ENCODE peak calls at places on chromosome 13, in six cellular contexts. F is glutamatergic neuron, P is heart right ventricle, Z is cardiac muscle cell, K is AG04450, M is bronchial epithelial cell. A is an unnamed sample.

GRCh38 chr13:44373601-44374347 is at the start of gene SERP2:
- DNase-seq in F (peak), Z (peak), M (no peak), K (no peak), P (peak), A (no peak)

GRCh38 chr13:97256343-97256783 is 34.2 kb downstream of the MBNL2 start:
- DNase-seq in K (peak), M (peak), Z (no peak), P (no peak), F (no peak), A (no peak)

GRCh38 chr13:77310579-77311279 is 16.2 kb downstream of the MYCBP2 start:
- DNase-seq in K (no peak), F (no peak), Z (no peak), P (no peak), M (no peak), A (no peak)

GRCh38 chr13:59843040-59843439 is 320.7 kb downstream of the DIAPH3 start:
- DNase-seq in M (peak), F (no peak), Z (no peak), K (no peak), P (no peak), A (no peak)

GRCh38 chr13:42548731-42549554 is 25.0 kb upstream of the TNFSF11 start:
- DNase-seq in F (no peak), P (no peak), K (no peak), M (no peak), Z (no peak), A (peak)

GRCh38 chr13:91362908-91363307 is 15.4 kb downstream of the MIR17HG start:
- DNase-seq in M (no peak), F (no peak), Z (no peak), K (no peak), P (no peak), A (no peak)

GRCh38 chr13:106468207-106468606 is 67.3 kb downstream of the EFNB2 start:
- DNase-seq in M (no peak), K (no peak), Z (no peak), F (no peak), P (peak), A (no peak)

GRCh38 chr13:62432295-62432694 is 1016.6 kb upstream of the PCDH20 start:
- DNase-seq in Z (no peak), P (no peak), M (no peak), F (no peak), K (no peak), A (no peak)

GRCh38 chr13:110520431-110521295 is 40.9 kb downstream of the RAB20 start:
- DNase-seq in M (no peak), F (no peak), K (peak), P (peak), Z (no peak), A (no peak)
- TF ChIP-seq CTCF in M (no peak), F (no peak), K (no peak), P (no peak), Z (no peak), A (no peak)

DNA sequence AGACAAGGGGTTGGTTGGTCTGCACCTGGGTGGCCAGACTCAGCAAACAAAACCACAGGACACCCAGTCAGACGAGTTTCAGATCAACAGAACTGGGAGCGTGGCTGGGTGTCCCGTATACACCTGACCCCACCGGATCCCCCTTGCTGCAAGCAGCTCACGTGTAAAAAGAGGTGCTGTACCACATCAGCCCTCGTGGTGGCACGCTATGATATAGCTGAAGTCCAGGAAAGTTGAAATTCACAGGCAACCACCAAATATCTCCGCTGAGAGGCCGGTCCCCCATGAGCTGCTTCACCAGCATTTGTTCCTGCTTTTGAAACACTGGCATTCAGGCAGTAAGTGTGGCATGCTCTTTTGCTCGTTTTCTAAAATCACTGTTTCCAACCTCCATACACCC is 92.3 kb downstream of the TUBA3C start:
- DNase-seq in M (no peak), K (no peak), Z (no peak), F (no peak), P (no peak), A (no peak)
- TF ChIP-seq CTCF in M (no peak), K (no peak), Z (no peak), F (no peak), P (peak), A (no peak)

DNA sequence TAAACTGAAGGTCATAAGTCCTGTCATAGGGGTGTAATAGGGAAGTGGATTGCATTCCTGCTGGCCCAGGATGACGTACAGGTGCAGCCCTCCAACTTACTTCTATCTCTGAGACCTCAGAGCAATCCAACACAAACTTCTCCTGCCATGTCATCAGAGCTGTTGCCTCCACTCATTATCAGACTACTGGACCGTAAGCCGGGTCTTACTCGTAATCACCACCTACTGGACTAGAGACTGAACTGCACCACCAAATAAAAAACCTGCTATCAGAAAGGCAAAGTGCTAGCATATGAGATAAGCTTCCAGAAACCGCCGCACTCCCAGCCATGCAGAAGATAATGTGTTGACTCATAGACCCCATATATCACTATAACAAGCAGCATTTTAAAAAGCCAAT is 102.1 kb downstream of the SLITRK1 start:
- DNase-seq in K (no peak), P (no peak), F (no peak), M (peak), Z (peak), A (no peak)
- TF ChIP-seq CTCF in K (peak), P (no peak), F (peak), M (peak), Z (peak), A (peak)

DNA sequence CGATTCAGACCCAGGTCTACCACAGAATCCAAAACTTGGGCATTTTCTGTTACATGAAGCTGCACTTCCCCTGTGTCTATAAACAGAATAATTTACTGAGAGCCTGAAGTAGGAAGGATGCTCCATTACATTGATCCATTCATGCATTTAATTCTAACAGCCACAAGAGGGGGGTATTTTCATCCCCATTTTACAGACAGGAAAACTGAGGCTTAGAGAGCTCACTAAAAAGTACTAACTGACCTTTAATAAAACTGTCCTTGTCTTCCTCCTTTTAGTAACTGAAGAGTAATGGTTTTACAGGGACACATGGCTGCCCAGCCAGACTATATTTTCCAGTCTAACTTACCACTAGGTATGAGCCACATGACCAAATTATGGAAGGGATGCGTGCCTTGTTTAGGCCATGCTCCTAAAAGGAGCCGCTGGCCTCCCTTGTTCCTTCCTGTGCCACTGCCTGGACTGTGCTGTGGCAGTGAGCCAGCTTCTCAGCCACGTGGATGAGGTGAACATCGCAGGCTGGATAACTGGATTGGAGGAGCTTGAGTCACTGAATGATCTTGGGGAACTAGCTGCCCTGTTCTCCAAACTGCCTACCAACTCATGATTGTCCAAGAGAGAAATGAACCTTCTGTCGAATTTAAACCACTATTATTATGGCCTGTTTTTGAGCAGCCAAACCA is 108.3 kb downstream of the DOCK9 start:
- DNase-seq in P (peak), M (peak), F (no peak), K (no peak), Z (no peak), A (no peak)
- TF ChIP-seq CTCF in P (no peak), M (peak), F (peak), K (peak), Z (no peak), A (peak)